ENCODE peak calls at places on chromosome 11, in eight cellular contexts. Y, N, E, C, B, Q, W and G are unnamed samples.

GRCh38 chr11:129434641-129435498 is 59.2 kb downstream of the BARX2 start:
- DNase-seq in C (no peak), E (no peak), W (no peak), N (no peak), B (no peak), Y (peak; percentile 32), Q (peak; percentile 14), G (no peak)

GRCh38 chr11:115691030-115691429 is 186.8 kb upstream of the CADM1 start:
- DNase-seq in Q (no peak), Y (no peak), N (no peak), W (no peak), C (no peak), B (no peak), E (no peak), G (no peak)

GRCh38 chr11:85307381-85307780 is 319.8 kb downstream of the DLG2 start:
- DNase-seq in B (no peak), C (no peak), E (no peak), N (no peak), Y (peak; percentile 54), Q (no peak), W (no peak), G (no peak)

GRCh38 chr11:77723024-77723423 is 85.4 kb upstream of the CLNS1A start:
- DNase-seq in C (no peak), E (no peak), N (no peak), Y (no peak), Q (no peak), B (no peak), W (peak; percentile 32), G (no peak)

GRCh38 chr11:73439002-73439843 is 63.0 kb downstream of the RELT start:
- DNase-seq in E (no peak), Y (no peak), W (peak; percentile 59), B (no peak), C (peak; percentile 29), N (no peak), Q (no peak), G (no peak)

GRCh38 chr11:120178441-120179070 is 32.3 kb upstream of the OAF start:
- DNase-seq in E (no peak), C (no peak), Y (no peak), B (no peak), W (peak; percentile 18), Q (no peak), N (no peak), G (no peak)

GRCh38 chr11:121194731-121195596 is 93.9 kb downstream of the TECTA start:
- DNase-seq in C (no peak), N (peak; percentile 49), Q (peak; percentile 59), E (peak; percentile 53), W (peak; percentile 56), B (peak; percentile 78), Y (peak; percentile 28), G (peak; percentile 68)

GRCh38 chr11:14262271-14262846 is 96.6 kb downstream of the RRAS2 start:
- DNase-seq in Y (no peak), N (no peak), W (no peak), B (no peak), Q (no peak), C (no peak), E (no peak), G (no peak)

GRCh38 chr11:12958984-12959383 is 50.1 kb upstream of the RASSF10 start:
- DNase-seq in Y (no peak), E (no peak), N (no peak), C (no peak), B (no peak), Q (no peak), W (no peak), G (no peak)